ENCODE peak calls at places on chromosome 7, in six cellular contexts. P is HCT116, J is OCI-LY7, R is PC-3, E is GM23338, I is neural progenitor cell. O is an unnamed sample. For H3K79me2, the result is how much of the 10 kb centered on the place peaks cover.

GRCh38 chr7:94057955-94058354 is 53.8 kb upstream of the BET1 start:
- DNase-seq in P (no peak), J (no peak), R (no peak), E (no peak), I (no peak), O (no peak)

GRCh38 chr7:31175672-31176071 is 123.6 kb downstream of the ADCYAP1R1 start:
- DNase-seq in P (no peak), J (peak), R (peak), E (peak), I (peak), O (no peak)

GRCh38 chr7:80632074-80632473 is 6.4 kb upstream of the CD36 start:
- DNase-seq in P (no peak), J (no peak), R (no peak), E (no peak), I (no peak), O (no peak)

GRCh38 chr7:80770675-80771081 is 132.2 kb downstream of the CD36 start:
- DNase-seq in P (no peak), J (no peak), R (no peak), E (peak), I (no peak), O (no peak)

GRCh38 chr7:17307969-17308648 is 9.7 kb downstream of the AHR start:
- DNase-seq in P (no peak), J (no peak), R (no peak), E (peak), I (no peak), O (no peak)

GRCh38 chr7:126157391-126157790 is 1095.3 kb downstream of the GRM8 start:
- DNase-seq in P (no peak), J (no peak), R (no peak), E (no peak), I (no peak), O (no peak)

GRCh38 chr7:49644402-49645166 is 128.9 kb upstream of the VWC2 start:
- DNase-seq in P (no peak), J (peak), R (no peak), E (peak), I (peak), O (no peak)

GRCh38 chr7:134710854-134711624 is 64.4 kb downstream of the BPGM start:
- DNase-seq in P (no peak), J (no peak), R (peak), E (no peak), I (no peak), O (peak)

GRCh38 chr7:127907638-127908040 is 123.6 kb downstream of the LRRC4 start:
- DNase-seq in P (no peak), J (no peak), R (peak), E (no peak), I (no peak), O (peak)

GRCh38 chr7:13882051-13882450 is 107.4 kb downstream of the ETV1 start:
- DNase-seq in P (no peak), J (no peak), R (no peak), E (no peak), I (no peak), O (no peak)

GRCh38 chr7:42858570-42858969 is 53.3 kb downstream of the C7orf25 start:
- DNase-seq in P (no peak), J (no peak), R (peak), E (no peak), I (no peak), O (no peak)

GRCh38 chr7:10685040-10685439 is 288.6 kb upstream of the PHF14 start:
- DNase-seq in P (no peak), J (peak), R (no peak), E (no peak), I (no peak), O (no peak)

GRCh38 chr7:157772486-157773130 is 435.8 kb downstream of the DNAJB6 start:
- DNase-seq in P (no peak), J (no peak), R (no peak), E (no peak), I (no peak), O (no peak)

GRCh38 chr7:128035712-128036111 is 4.5 kb upstream of the LRRC4 start:
- DNase-seq in P (no peak), J (peak), R (peak), E (peak), I (peak), O (no peak)

GRCh38 chr7:152571031-152571430 is 104.9 kb downstream of the XRCC2 start:
- DNase-seq in P (no peak), J (no peak), R (no peak), E (no peak), I (no peak), O (no peak)

GRCh38 chr7:93025389-93025788 is 92.4 kb downstream of the SAMD9 start:
- DNase-seq in P (no peak), J (no peak), R (no peak), E (no peak), I (no peak), O (no peak)

GRCh38 chr7:28298870-28299484 is 113.3 kb upstream of the CREB5 start:
- DNase-seq in P (peak), J (peak), R (peak), E (peak), I (peak), O (peak)

GRCh38 chr7:31318308-31318707 is 22.2 kb downstream of the NEUROD6 start:
- DNase-seq in P (no peak), J (no peak), R (no peak), E (no peak), I (no peak), O (peak)

GRCh38 chr7:2525161-2525930 is 5.8 kb downstream of the LFNG start:
- DNase-seq in P (no peak), J (no peak), R (no peak), E (no peak), I (no peak), O (no peak)

GRCh38 chr7:100093498-100093897 is 4.7 kb downstream of the COPS6 start:
- DNase-seq in P (no peak), J (no peak), R (no peak), E (no peak), I (no peak), O (no peak)

GRCh38 chr7:19538036-19538435 is 170.8 kb downstream of the POLR1F start:
- DNase-seq in P (no peak), J (no peak), R (no peak), E (peak), I (peak), O (no peak)

GRCh38 chr7:117048114-117048853 is 95.0 kb downstream of the ST7 start:
- DNase-seq in P (no peak), J (no peak), R (no peak), E (no peak), I (no peak), O (no peak)

GRCh38 chr7:85023066-85023687 is 163.7 kb downstream of the SEMA3D start:
- DNase-seq in P (peak), J (peak), R (peak), E (peak), I (peak), O (peak)

GRCh38 chr7:41696323-41696916 is 6.5 kb downstream of the INHBA start:
- DNase-seq in P (peak), J (peak), R (peak), E (peak), I (peak), O (peak)

GRCh38 chr7:139108256-139109187 is 998 bp downstream of the ZC3HAV1 start:
- DNase-seq in P (no peak), J (peak), R (peak), E (peak), I (peak), O (peak)

GRCh38 chr7:157409149-157409752 is 72.4 kb downstream of the DNAJB6 start:
- DNase-seq in P (no peak), J (no peak), R (no peak), E (no peak), I (no peak), O (peak)

GRCh38 chr7:16071246-16071857 is 350.0 kb downstream of the CRPPA start:
- DNase-seq in P (peak), J (peak), R (peak), E (peak), I (peak), O (peak)

GRCh38 chr7:75565129-75565528 is 73.0 kb downstream of the SPDYE5 start:
- DNase-seq in P (no peak), J (no peak), R (peak), E (peak), I (no peak), O (peak)

GRCh38 chr7:67423058-67423457 is 426.4 kb downstream of the TYW1 start:
- DNase-seq in P (no peak), J (no peak), R (no peak), E (no peak), I (no peak), O (peak)

GRCh38 chr7:112290065-112290464 is 83.6 kb downstream of the ZNF277 start:
- DNase-seq in P (no peak), J (no peak), R (peak), E (no peak), I (no peak), O (no peak)

GRCh38 chr7:98168181-98168903 is 42.9 kb upstream of the BHLHA15 start:
- DNase-seq in P (peak), J (peak), R (peak), E (peak), I (peak), O (peak)

GRCh38 chr7:157347217-157347904 is 10.6 kb downstream of the DNAJB6 start:
- DNase-seq in P (peak), J (no peak), R (peak), E (no peak), I (no peak), O (peak)

GRCh38 chr7:151241755-151242096 is 6.8 kb downstream of the SMARCD3 start:
- DNase-seq in P (no peak), J (no peak), R (no peak), E (no peak), I (no peak), O (no peak)

GRCh38 chr7:2309889-2310331 is 4.3 kb downstream of the SNX8 start:
- DNase-seq in P (peak), J (no peak), R (peak), E (peak), I (peak), O (peak)

GRCh38 chr7:144517762-144518161 is 114.3 kb upstream of the NOBOX start:
- DNase-seq in P (no peak), J (no peak), R (no peak), E (no peak), I (no peak), O (no peak)

GRCh38 chr7:144508702-144509101 is 105.2 kb upstream of the NOBOX start:
- DNase-seq in P (no peak), J (no peak), R (no peak), E (no peak), I (no peak), O (no peak)

GRCh38 chr7:144515430-144515829 is 111.9 kb upstream of the NOBOX start:
- DNase-seq in P (no peak), J (no peak), R (no peak), E (peak), I (no peak), O (no peak)

GRCh38 chr7:144516729-144517128 is 113.2 kb upstream of the NOBOX start:
- DNase-seq in P (no peak), J (no peak), R (no peak), E (peak), I (no peak), O (no peak)

DNA sequence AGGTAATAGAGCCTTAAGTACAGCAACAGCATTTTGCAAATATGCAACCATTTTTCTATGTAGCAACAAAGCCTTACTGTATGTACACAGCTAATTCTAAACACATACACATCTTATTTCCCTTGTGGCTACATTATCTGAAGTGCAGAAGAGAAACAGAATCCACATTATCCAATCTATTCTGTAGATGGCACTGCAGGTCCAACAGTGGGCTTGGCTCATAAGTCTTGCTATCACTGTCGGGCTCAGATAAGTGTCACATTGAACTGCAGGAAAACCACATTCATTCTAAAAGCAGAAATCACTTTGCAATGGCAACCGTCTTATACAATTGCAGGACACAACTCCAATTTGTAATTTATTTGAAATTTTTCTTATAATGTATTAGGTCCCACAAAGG is 109.8 kb upstream of the NOBOX start:
- DNase-seq in P (peak), J (no peak), R (peak), E (peak), I (peak), O (peak)
- TF ChIP-seq CTCF in P (peak), J (no peak), R (peak), E (peak), I (peak), O (peak)

DNA sequence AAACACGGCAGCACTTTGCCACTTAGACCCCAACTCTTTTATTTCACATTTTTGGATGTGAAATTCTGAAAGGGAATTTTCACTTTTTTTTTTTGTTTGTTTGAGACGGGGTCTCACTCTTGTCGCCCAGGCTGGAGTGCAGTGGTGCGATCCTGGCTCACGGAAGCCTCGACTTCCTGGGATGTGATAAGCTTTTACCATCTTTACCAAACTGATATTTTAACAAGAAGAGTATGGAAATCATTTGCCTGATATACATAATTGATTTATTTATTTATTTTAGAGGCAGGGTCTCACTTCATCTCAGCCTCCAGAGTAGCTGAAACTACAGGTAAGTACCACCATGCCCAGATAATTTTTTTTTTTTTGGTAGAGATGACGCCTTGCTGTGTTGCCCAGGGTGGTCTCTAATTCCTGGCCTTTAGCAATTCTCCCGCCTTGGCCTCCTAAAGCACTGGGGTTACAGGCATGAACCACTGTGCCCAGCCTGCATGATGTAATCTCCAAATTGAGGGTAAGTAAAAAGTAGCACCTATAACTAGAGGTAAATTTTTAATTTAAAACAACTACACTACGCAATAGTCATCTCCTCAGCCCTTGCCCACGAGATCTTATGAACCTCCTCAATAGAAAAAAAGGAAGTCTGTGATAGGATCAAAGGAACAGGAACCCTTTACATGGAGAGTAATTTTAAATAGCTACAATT is 180.7 kb upstream of the KLF14 start:
- DNase-seq in P (no peak), J (no peak), R (no peak), E (no peak), I (no peak), O (no peak)
- H3K79me2 ChIP-seq in P (half or more), J (under half), R (half or more), E (under half), I (under half), O (under half)

GRCh38 chr7:50812847-50813475 is 30.3 kb upstream of the GRB10 start:
- DNase-seq in P (peak), J (no peak), R (peak), E (peak), I (no peak), O (peak)
- TF ChIP-seq EZH2phosphoT487 in P (no peak), J (no peak), R (no peak), E (no peak), I (no peak), O (no peak)

GRCh38 chr7:44999245-45000095 is 531 bp upstream of the CCM2 start:
- DNase-seq in P (peak), J (peak), R (peak), E (peak), I (peak), O (peak)
- TF ChIP-seq CTCF in P (no peak), J (no peak), R (no peak), E (no peak), I (no peak), O (no peak)